ENCODE peak calls at places on chromosomes 11 and 22, in eight cellular contexts. K is CD8-positive, alpha-beta memory T cell; I is IMR-90; Z is CD8-positive, alpha-beta T cell; Q is sigmoid colon; H is A549; U is tibial nerve; O is tibial artery. N is an unnamed sample. For H3K4me1, the result is how much of the 10 kb centered on the place peaks cover.

GRCh38 chr11:11946180-11946579 is 62.2 kb downstream of the DKK3 start:
- DNase-seq in U (no peak), K (no peak), Z (no peak), H (no peak), O (no peak), Q (no peak), I (peak), N (no peak)

GRCh38 chr11:81963018-81963417 is 770.6 kb downstream of the FAM181B start:
- DNase-seq in U (no peak), Z (no peak), K (no peak), I (no peak), Q (no peak), H (peak), O (no peak), N (no peak)

GRCh38 chr11:19525714-19526113 is 186.9 kb upstream of the NAV2 start:
- DNase-seq in O (no peak), H (no peak), Z (no peak), U (no peak), K (no peak), I (no peak), Q (no peak), N (no peak)

GRCh38 chr11:63904743-63905142 is 12.2 kb downstream of the RCOR2 start:
- DNase-seq in K (no peak), Z (no peak), U (no peak), Q (no peak), I (no peak), O (no peak), H (no peak), N (no peak)

GRCh38 chr11:109377039-109377742 is 44.8 kb upstream of the C11orf87 start:
- DNase-seq in H (no peak), O (no peak), U (no peak), I (no peak), Z (no peak), K (no peak), Q (no peak), N (no peak)

GRCh38 chr11:113085446-113085845 is 124.2 kb downstream of the NCAM1 start:
- DNase-seq in U (no peak), I (no peak), H (no peak), Z (no peak), K (no peak), Q (no peak), O (no peak), N (no peak)

GRCh38 chr11:104120493-104121200 is 43.3 kb downstream of the PDGFD start:
- DNase-seq in O (no peak), U (no peak), H (peak), Z (no peak), K (no peak), Q (no peak), I (no peak), N (no peak)

GRCh38 chr22:47189056-47189916 is 426.8 kb downstream of the TBC1D22A start:
- DNase-seq in K (peak), H (no peak), I (no peak), U (peak), Z (no peak), Q (peak), O (peak), N (no peak)

GRCh38 chr11:129577986-129578385 is 202.3 kb downstream of the BARX2 start:
- DNase-seq in O (no peak), K (no peak), Z (no peak), Q (no peak), H (no peak), U (no peak), I (no peak), N (no peak)

GRCh38 chr22:31866918-31867317 is 77.4 kb upstream of the YWHAH start:
- DNase-seq in U (no peak), Q (no peak), I (no peak), Z (no peak), H (no peak), K (no peak), O (no peak), N (no peak)

GRCh38 chr11:100434821-100435641 is 252.1 kb upstream of the ARHGAP42 start:
- DNase-seq in K (no peak), I (no peak), Q (no peak), H (no peak), Z (no peak), U (no peak), O (no peak), N (no peak)

GRCh38 chr11:116605543-116605942 is 167.2 kb downstream of the BUD13 start:
- DNase-seq in K (no peak), O (no peak), Q (peak), H (peak), Z (peak), U (no peak), I (peak), N (no peak)

GRCh38 chr22:37123649-37124048 is 14.1 kb upstream of the TMPRSS6 start:
- DNase-seq in Z (no peak), O (no peak), K (no peak), U (no peak), I (no peak), Q (no peak), H (no peak), N (no peak)

GRCh38 chr11:114956565-114956964 is 278.2 kb downstream of the NXPE2 start:
- DNase-seq in I (no peak), U (no peak), K (no peak), H (no peak), Z (no peak), O (no peak), Q (no peak), N (no peak)

GRCh38 chr11:93648168-93648567 is 13.3 kb upstream of the CEP295 start:
- DNase-seq in U (no peak), I (peak), H (peak), K (no peak), Q (no peak), Z (no peak), O (no peak), N (no peak)

GRCh38 chr11:30585892-30586250 is 282 bp downstream of the MPPED2 start:
- DNase-seq in I (no peak), H (no peak), O (peak), U (no peak), Q (peak), Z (no peak), K (no peak), N (peak)

GRCh38 chr22:33728847-33729246 is 191.4 kb downstream of the LARGE1 start:
- DNase-seq in H (no peak), Q (no peak), U (no peak), Z (no peak), K (no peak), I (no peak), O (no peak), N (no peak)

GRCh38 chr11:126723665-126724045 is 276.9 kb downstream of the KIRREL3 start:
- DNase-seq in Z (no peak), O (no peak), U (no peak), K (no peak), I (peak), H (no peak), Q (no peak), N (no peak)

GRCh38 chr11:112579282-112579681 is 318.6 kb upstream of the PLET1 start:
- DNase-seq in Q (no peak), I (no peak), O (no peak), K (no peak), H (no peak), Z (no peak), U (no peak), N (no peak)

GRCh38 chr11:126102436-126102894 is 39.8 kb upstream of the CDON start:
- DNase-seq in Z (no peak), H (no peak), O (no peak), Q (no peak), I (peak), K (no peak), U (no peak), N (no peak)

GRCh38 chr22:20750461-20751184 is 23.3 kb upstream of the SERPIND1 start:
- DNase-seq in O (peak), I (peak), H (peak), U (peak), K (peak), Z (peak), Q (peak), N (peak)

GRCh38 chr11:120214581-120214980 is 3.7 kb downstream of the OAF start:
- DNase-seq in K (no peak), I (no peak), H (no peak), Z (no peak), U (no peak), O (no peak), Q (no peak), N (no peak)

GRCh38 chr11:65945941-65946558 is 770 bp downstream of the TSGA10IP start:
- DNase-seq in U (no peak), O (no peak), H (no peak), Q (no peak), K (no peak), Z (no peak), I (no peak), N (no peak)

GRCh38 chr11:31987118-31988005 is 103.5 kb upstream of the RCN1 start:
- DNase-seq in Q (no peak), Z (no peak), K (no peak), U (no peak), O (no peak), H (no peak), I (no peak), N (no peak)

GRCh38 chr22:40533712-40534378 is 102.7 kb downstream of the MRTFA start:
- DNase-seq in Z (peak), U (no peak), K (peak), H (peak), Q (no peak), I (peak), O (no peak), N (no peak)

GRCh38 chr22:42766860-42767259 is 46.2 kb upstream of the A4GALT start:
- DNase-seq in I (no peak), Q (no peak), K (no peak), U (no peak), H (no peak), O (no peak), Z (no peak), N (no peak)

GRCh38 chr22:25709758-25710157 is 32.2 kb upstream of the MYO18B start:
- DNase-seq in Z (no peak), I (no peak), K (no peak), U (no peak), O (no peak), H (no peak), Q (no peak), N (no peak)

GRCh38 chr11:27118371-27118770 is 77.8 kb downstream of the BBOX1 start:
- DNase-seq in Q (no peak), Z (no peak), I (peak), H (no peak), K (no peak), O (no peak), U (no peak), N (no peak)

GRCh38 chr22:46351767-46352166 is 16.3 kb downstream of the TRMU start:
- DNase-seq in K (no peak), Q (no peak), H (no peak), O (no peak), Z (no peak), U (no peak), I (no peak), N (no peak)

GRCh38 chr22:35892192-35892591 is 136.4 kb downstream of the RBFOX2 start:
- DNase-seq in K (no peak), U (no peak), H (no peak), Z (no peak), I (peak), Q (no peak), O (no peak), N (no peak)

GRCh38 chr11:33735166-33735425 is 1.1 kb downstream of the CD59 start:
- DNase-seq in I (no peak), U (no peak), Q (no peak), K (no peak), O (no peak), H (no peak), Z (no peak), N (no peak)

GRCh38 chr22:48490513-48491411 is 1336.9 kb downstream of the BRD1 start:
- DNase-seq in U (no peak), Z (no peak), Q (peak), I (no peak), K (peak), H (peak), O (no peak), N (no peak)

GRCh38 chr22:29310065-29310862 is 3.8 kb downstream of the GAS2L1 start:
- DNase-seq in H (no peak), Z (no peak), K (no peak), Q (peak), U (no peak), I (no peak), O (no peak), N (no peak)

GRCh38 chr11:78605296-78605695 is 30.6 kb upstream of the NARS2 start:
- DNase-seq in Z (no peak), U (no peak), Q (no peak), H (no peak), K (no peak), O (no peak), I (peak), N (no peak)

GRCh38 chr11:59189986-59190385 is 18.1 kb downstream of the DTX4 start:
- DNase-seq in U (no peak), K (no peak), H (no peak), Q (no peak), Z (no peak), I (no peak), O (no peak), N (no peak)
- H3K4me3 ChIP-seq in U (no peak), K (no peak), H (no peak), Q (no peak), Z (no peak), I (no peak), O (no peak), N (no peak)

DNA sequence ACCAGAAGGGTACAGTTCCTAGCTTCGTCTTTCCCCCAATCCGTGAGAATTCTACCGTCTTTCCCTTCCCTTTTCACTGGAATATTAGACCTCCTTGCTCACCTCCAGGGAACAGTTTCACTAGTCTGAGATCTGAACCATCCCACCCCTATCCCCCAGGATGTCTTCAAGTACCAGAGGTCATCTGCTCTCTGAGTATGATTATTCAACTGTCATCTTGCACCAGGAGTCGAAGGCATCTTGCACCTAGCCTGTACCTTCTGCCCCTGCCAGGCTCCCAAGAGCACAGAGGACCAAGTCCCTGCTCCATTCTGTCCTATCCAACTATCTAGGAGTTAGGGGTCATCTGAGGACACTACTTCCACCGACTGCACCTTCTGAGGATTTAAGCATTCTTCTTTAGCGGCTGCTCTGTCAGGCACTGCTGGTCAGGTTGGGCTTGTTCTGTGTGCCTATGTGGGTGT is 804 bp downstream of the ACER3 start:
- DNase-seq in I (no peak), Z (no peak), K (no peak), Q (no peak), O (no peak), H (no peak), U (no peak), N (no peak)
- H3K27ac ChIP-seq in I (peak), Z (no peak), K (peak), Q (peak), O (peak), H (peak), U (peak), N (peak)

GRCh38 chr11:558503-558902 is 2.0 kb downstream of the LMNTD2 start:
- DNase-seq in K (no peak), Z (no peak), I (no peak), U (no peak), Q (no peak), H (no peak), O (no peak), N (no peak)
- H3K4me1 ChIP-seq in K (under half), Z (under half), I (under half), U (under half), Q (under half), H (under half), O (under half), N (under half)

DNA sequence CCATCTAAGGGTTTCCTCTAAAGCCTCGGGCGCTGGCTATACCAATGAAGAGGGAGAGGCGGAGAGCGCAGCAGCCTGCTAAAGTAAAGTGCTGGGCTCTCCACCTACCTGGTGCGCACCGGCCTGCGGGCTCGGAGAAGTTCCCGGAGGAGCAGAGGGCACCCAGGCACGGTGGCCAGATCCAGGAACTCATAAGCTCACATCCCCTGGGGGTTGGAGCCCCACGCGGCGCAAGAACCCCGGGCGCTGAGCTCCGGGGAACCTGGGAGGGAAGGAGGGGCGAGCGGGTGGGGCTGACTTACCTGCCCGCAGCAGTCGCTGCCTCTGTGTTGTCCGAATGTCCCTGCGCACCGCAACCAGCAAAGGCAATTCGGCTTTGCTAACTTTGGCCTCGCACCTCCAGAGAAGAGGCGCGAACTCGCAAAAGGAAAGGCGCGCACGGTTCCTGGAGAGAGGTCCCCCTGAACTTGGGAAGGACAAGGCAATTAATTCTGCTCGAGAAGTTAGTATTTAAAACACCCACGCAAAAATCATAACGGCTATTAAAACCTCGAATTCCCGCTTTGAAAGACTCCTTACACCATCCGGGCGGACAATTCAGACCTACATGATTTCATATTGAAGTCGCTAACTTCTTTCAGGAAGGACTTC is 127.6 kb upstream of the C11orf58 start:
- DNase-seq in U (no peak), H (no peak), Q (no peak), O (no peak), K (no peak), I (no peak), Z (no peak), N (no peak)
- H3K4me3 ChIP-seq in U (peak), H (no peak), Q (no peak), O (no peak), K (no peak), I (no peak), Z (no peak), N (no peak)

N was measured in psoas muscle.